ENCODE peak calls at places on chromosomes 6 and 20, in six cellular contexts. Z, P, Y, D, N and A are unnamed samples. For H3K27me3, the result is how much of the 10 kb centered on the place peaks cover.

GRCh38 chr6:153947817-153948447 is 91.1 kb upstream of the OPRM1 start:
- DNase-seq in Z (no peak), P (no peak), Y (peak), D (peak), N (peak), A (peak)

GRCh38 chr6:145929037-145929633 is 35.0 kb downstream of the SHPRH start:
- DNase-seq in P (no peak), Y (peak), D (peak), N (peak), Z (no peak), A (peak)

GRCh38 chr6:33695451-33695855 is 16.0 kb downstream of the UQCC2 start:
- DNase-seq in Z (no peak), D (peak), Y (no peak), N (no peak), P (no peak), A (no peak)

GRCh38 chr6:34855463-34855862 is 32.4 kb downstream of the TAF11 start:
- DNase-seq in N (no peak), Z (no peak), P (no peak), Y (no peak), D (no peak), A (peak)

GRCh38 chr6:119917186-119917585 is 567.6 kb upstream of the MAN1A1 start:
- DNase-seq in Y (no peak), D (no peak), Z (no peak), P (no peak), N (no peak), A (no peak)

GRCh38 chr6:16319813-16320532 is 81.6 kb downstream of the GMPR start:
- DNase-seq in N (no peak), Z (no peak), D (no peak), Y (peak), P (peak), A (no peak)

GRCh38 chr6:26097268-26097875 is 10.1 kb downstream of the HFE start:
- DNase-seq in N (peak), P (no peak), D (peak), Z (peak), Y (peak), A (peak)

GRCh38 chr20:50557549-50558134 is 47.5 kb downstream of the PTPN1 start:
- DNase-seq in Z (no peak), N (no peak), Y (no peak), D (no peak), P (no peak), A (no peak)

GRCh38 chr6:113457156-113457555 is 400.0 kb upstream of the MARCKS start:
- DNase-seq in Y (no peak), D (no peak), Z (no peak), N (no peak), P (no peak), A (no peak)

GRCh38 chr6:29769336-29769735 is 46.1 kb downstream of the HLA-F start:
- DNase-seq in P (no peak), D (no peak), Y (no peak), Z (no peak), N (no peak), A (no peak)

GRCh38 chr6:157693867-157694266 is 129.2 kb upstream of the SNX9 start:
- DNase-seq in Z (no peak), D (no peak), P (no peak), Y (no peak), N (no peak), A (no peak)

GRCh38 chr20:38982291-38982690 is 20.1 kb downstream of the DHX35 start:
- DNase-seq in Y (no peak), Z (no peak), P (no peak), D (no peak), N (peak), A (no peak)

GRCh38 chr6:15551262-15551661 is 111.6 kb downstream of the DTNBP1 start:
- DNase-seq in Y (no peak), P (no peak), Z (no peak), D (no peak), N (no peak), A (no peak)

GRCh38 chr20:63627129-63627699 is 313 bp upstream of the GMEB2 start:
- DNase-seq in Y (peak), P (peak), D (peak), N (peak), Z (peak), A (peak)

GRCh38 chr6:16902520-16902919 is 141.3 kb upstream of the ATXN1 start:
- DNase-seq in P (no peak), Y (no peak), Z (no peak), N (no peak), D (no peak), A (no peak)

GRCh38 chr6:74250161-74250560 is 554.2 kb downstream of the CD109 start:
- DNase-seq in N (no peak), D (no peak), Y (no peak), Z (no peak), P (no peak), A (no peak)

GRCh38 chr20:62569615-62570014 is 72.7 kb upstream of the SLCO4A1 start:
- DNase-seq in Y (no peak), P (no peak), Z (no peak), N (no peak), D (no peak), A (no peak)

GRCh38 chr6:77361018-77361417 is 102.3 kb downstream of the HTR1B start:
- DNase-seq in N (no peak), Z (no peak), D (no peak), Y (no peak), P (no peak), A (no peak)

GRCh38 chr20:20849126-20849525 is 136.7 kb upstream of the RALGAPA2 start:
- DNase-seq in Z (no peak), N (no peak), D (no peak), P (no peak), Y (no peak), A (no peak)

GRCh38 chr20:48716086-48716485 is 111.7 kb downstream of the PREX1 start:
- DNase-seq in D (no peak), Z (no peak), N (no peak), P (no peak), Y (no peak), A (no peak)

GRCh38 chr6:36533321-36533720 is 14.0 kb downstream of the STK38 start:
- DNase-seq in N (no peak), Z (no peak), Y (no peak), P (no peak), D (no peak), A (no peak)

GRCh38 chr6:3820563-3820962 is 28.6 kb upstream of the FAM50B start:
- DNase-seq in Z (no peak), P (no peak), Y (no peak), D (no peak), N (no peak), A (no peak)

GRCh38 chr20:13243826-13244376 is 22.8 kb downstream of the ISM1 start:
- DNase-seq in P (no peak), D (no peak), N (peak), Z (no peak), Y (no peak), A (no peak)

DNA sequence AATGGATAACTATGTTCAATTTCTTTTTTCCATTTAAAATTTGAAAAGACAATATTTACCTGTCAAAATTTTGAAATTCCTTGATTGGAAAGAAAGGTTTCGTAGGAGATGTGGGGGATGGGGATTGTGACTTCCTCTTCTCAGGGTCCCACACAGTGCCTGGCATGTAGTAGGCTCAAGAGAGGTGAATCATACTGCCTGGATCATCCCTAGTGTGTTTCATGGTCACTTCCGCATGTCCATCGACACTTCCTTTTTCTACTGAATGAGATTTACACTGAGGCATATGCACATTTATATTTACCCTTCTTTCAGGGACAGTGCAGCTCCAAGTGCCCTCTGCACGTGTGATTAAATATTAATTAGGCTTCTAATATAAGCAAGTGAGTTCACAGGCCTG is 177.4 kb upstream of the MMS22L start:
- DNase-seq in D (no peak), N (no peak), Z (peak), Y (no peak), P (no peak), A (no peak)
- TF ChIP-seq REST in D (no peak), N (no peak), Z (no peak), Y (no peak), P (no peak), A (no peak)

GRCh38 chr20:57264151-57264792 is 2.2 kb downstream of the BMP7 start:
- DNase-seq in N (peak), P (no peak), D (no peak), Y (no peak), Z (no peak), A (peak)

GRCh38 chr20:57261488-57262243 is 4.8 kb downstream of the BMP7 start:
- DNase-seq in Z (no peak), Y (no peak), P (no peak), N (no peak), D (no peak), A (peak)

GRCh38 chr20:57262244-57263126 is 4.0 kb downstream of the BMP7 start:
- DNase-seq in Y (no peak), D (no peak), N (no peak), Z (no peak), P (no peak), A (peak)

GRCh38 chr20:57263767-57264150 is 2.7 kb downstream of the BMP7 start:
- DNase-seq in N (no peak), Y (no peak), D (no peak), Z (no peak), P (no peak), A (no peak)

GRCh38 chr20:57263127-57263609 is 3.3 kb downstream of the BMP7 start:
- DNase-seq in Z (no peak), Y (no peak), D (no peak), N (no peak), P (no peak), A (no peak)
- H3K27me3 ChIP-seq in Z (half or more), Y (under half), D (under half), N (half or more), P (under half), A (half or more)

GRCh38 chr6:115594894-115595293 is 465.8 kb downstream of the FRK start:
- DNase-seq in Y (no peak), P (no peak), D (no peak), N (no peak), Z (no peak), A (no peak)
- TF ChIP-seq REST in Y (no peak), P (no peak), D (no peak), N (no peak), Z (no peak), A (no peak)

DNA sequence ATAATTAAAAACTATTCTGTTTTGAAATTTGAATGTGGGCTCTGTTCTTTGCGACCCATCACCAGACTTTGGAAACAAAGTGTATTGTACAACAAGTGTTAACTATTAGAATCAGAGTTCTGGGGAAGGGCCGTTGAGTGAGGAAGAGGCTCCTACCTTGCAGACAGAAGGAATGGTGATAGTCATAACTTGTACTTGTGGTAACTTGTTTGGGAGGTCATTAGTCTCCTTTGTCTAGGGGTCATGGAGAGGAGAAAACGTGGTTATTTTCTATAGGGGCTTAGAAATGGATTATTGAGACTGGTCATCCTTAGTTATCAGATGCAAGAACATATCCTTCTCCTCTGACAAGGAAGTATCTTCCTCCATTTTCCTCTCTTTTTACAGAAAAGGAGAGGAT is 174.8 kb downstream of the BMP2 start:
- DNase-seq in P (no peak), D (no peak), N (no peak), Z (no peak), Y (no peak), A (no peak)
- H3K27me3 ChIP-seq in P (under half), D (under half), N (under half), Z (under half), Y (under half), A (under half)

GRCh38 chr6:1127597-1128288 is 184.2 kb upstream of the FOXQ1 start:
- DNase-seq in N (no peak), Z (no peak), Y (no peak), D (no peak), P (no peak), A (no peak)

GRCh38 chr6:1127129-1127528 is 184.8 kb upstream of the FOXQ1 start:
- DNase-seq in Y (no peak), Z (no peak), P (no peak), D (no peak), N (no peak), A (no peak)

GRCh38 chr6:1130692-1131091 is 181.2 kb upstream of the FOXQ1 start:
- DNase-seq in P (no peak), Y (no peak), N (no peak), Z (no peak), D (no peak), A (no peak)

GRCh38 chr6:1131285-1132079 is 180.4 kb upstream of the FOXQ1 start:
- DNase-seq in P (no peak), Z (no peak), N (peak), D (no peak), Y (no peak), A (no peak)

GRCh38 chr6:1129141-1129540 is 182.8 kb upstream of the FOXQ1 start:
- DNase-seq in Z (no peak), N (no peak), Y (no peak), P (no peak), D (no peak), A (no peak)
- TF ChIP-seq REST in Z (no peak), N (no peak), Y (no peak), P (no peak), D (no peak), A (no peak)

GRCh38 chr6:41413250-41413649 is 77.8 kb downstream of the NCR2 start:
- DNase-seq in Y (no peak), N (no peak), Z (no peak), D (no peak), P (no peak), A (peak)

GRCh38 chr6:41411961-41412360 is 76.6 kb downstream of the NCR2 start:
- DNase-seq in Z (no peak), N (no peak), Y (no peak), P (no peak), D (no peak), A (no peak)

GRCh38 chr6:41422156-41422555 is 86.7 kb downstream of the NCR2 start:
- DNase-seq in D (no peak), Y (no peak), P (no peak), Z (no peak), N (no peak), A (no peak)

GRCh38 chr6:41419385-41419784 is 84.0 kb downstream of the NCR2 start:
- DNase-seq in D (no peak), Z (no peak), P (no peak), N (no peak), Y (no peak), A (no peak)

GRCh38 chr6:41416165-41416837 is 80.9 kb downstream of the NCR2 start:
- DNase-seq in D (peak), Y (no peak), P (no peak), Z (no peak), N (no peak), A (peak)
- H3K27me3 ChIP-seq in D (half or more), Y (under half), P (under half), Z (under half), N (half or more), A (half or more)

DNA sequence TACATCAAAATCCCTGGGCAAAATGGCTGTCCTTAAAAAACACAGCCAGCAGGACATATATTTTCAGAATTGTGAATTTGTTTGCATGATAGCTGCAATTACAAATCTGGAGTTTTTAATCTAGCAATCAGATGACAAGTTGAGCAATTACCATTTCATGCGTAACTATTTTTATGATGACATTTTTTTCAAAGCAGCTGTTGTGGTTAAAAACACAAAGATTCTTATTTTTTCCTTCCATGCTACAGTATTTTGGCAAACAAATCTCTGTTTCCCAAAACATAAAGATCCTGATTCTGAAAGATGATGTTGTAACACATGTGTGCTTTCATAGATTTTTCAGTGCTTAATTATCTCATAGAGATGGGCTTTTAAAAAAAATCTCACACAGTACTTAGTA is 90.2 kb downstream of the PHACTR1 start:
- DNase-seq in N (no peak), P (no peak), Y (no peak), D (no peak), Z (no peak), A (no peak)
- TF ChIP-seq REST in N (no peak), P (no peak), Y (no peak), D (no peak), Z (no peak), A (no peak)

DNA sequence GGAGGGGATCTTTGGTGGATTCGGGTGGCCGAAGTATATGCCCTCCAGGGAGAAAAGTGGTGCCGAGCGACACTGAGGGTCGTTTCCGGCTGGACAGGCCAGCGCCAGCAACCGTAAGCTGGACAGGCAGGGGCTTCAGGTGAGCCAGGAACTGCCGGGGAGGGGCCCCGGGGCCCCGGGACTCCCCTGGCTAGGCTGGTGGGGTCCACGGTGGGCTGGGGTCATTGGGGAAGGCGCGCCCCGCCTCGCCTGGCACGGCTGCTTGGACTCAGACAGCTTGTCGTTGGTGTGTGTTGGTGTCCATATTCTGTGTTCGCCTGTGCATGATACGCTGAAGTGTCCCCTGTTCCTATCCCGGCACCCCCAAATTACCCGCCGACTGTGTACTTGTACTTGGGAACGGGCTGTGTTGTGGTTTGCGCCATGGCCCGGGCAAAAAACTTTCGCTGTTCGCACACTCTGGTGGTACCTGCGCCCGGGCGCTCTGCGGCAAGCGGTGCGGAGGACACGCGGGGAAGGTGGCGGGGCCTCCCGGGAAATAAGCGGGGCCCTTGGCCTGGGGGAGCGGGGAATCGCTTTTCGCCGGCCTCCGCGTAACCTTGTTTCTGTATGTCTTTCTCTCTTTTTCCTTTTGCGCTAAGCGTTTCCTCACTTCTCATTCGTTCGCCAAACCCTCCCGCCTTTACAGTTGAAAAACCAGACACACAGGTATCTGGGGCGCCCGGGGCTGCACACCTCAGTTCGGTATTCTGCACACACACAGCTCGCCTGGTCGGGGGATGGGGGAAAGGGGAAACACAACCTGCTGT is 3.2 kb downstream of the GNAS start:
- DNase-seq in Y (no peak), P (no peak), D (no peak), N (no peak), Z (no peak), A (no peak)
- H3K27me3 ChIP-seq in Y (under half), P (under half), D (under half), N (under half), Z (under half), A (half or more)

GRCh38 chr20:58719258-58719657 is 26.7 kb downstream of the NPEPL1 start:
- DNase-seq in Z (no peak), D (no peak), N (no peak), P (no peak), Y (no peak), A (no peak)

GRCh38 chr20:58717278-58718091 is 24.9 kb downstream of the NPEPL1 start:
- DNase-seq in Y (no peak), P (no peak), D (no peak), N (no peak), Z (no peak), A (no peak)

GRCh38 chr20:58718121-58718563 is 25.5 kb downstream of the NPEPL1 start:
- DNase-seq in Z (no peak), Y (no peak), P (no peak), N (no peak), D (peak), A (no peak)

GRCh38 chr20:58719971-58720371 is 27.4 kb downstream of the NPEPL1 start:
- DNase-seq in P (no peak), Z (no peak), D (peak), N (no peak), Y (no peak), A (no peak)

DNA sequence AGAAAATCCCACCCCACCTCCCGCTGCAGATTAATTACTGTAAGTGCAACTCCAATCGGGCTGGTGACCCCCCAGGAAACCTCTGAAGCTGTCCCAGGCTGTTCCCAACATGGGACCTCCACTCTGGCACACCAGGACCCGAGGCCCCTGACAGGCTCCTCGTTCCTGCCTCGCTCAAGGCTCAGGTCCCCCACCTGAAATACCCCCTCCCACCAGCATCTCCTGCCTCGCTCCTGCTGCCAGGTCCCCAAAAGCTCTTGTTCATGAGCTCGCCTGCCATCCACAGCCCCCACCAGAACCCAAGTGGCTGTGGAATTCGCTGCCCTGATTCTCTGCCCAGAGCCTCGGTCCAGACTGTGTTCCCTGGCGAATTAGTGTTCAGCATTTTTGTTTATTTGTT is 26.1 kb downstream of the NPEPL1 start:
- DNase-seq in N (no peak), D (no peak), P (no peak), Y (no peak), Z (no peak), A (no peak)
- TF ChIP-seq REST in N (no peak), D (no peak), P (no peak), Y (no peak), Z (no peak), A (no peak)